ENCODE peak calls at places on chromosome 14, in five cellular contexts. One of them, this sample, is unnamed.

GRCh38 chr14:100239200-100239839 is 376 bp downstream of the YY1 start:
- DNase-seq in GM18507: no peak
- DNase-seq in progenitor cell of endocrine pancreas: peak
- DNase-seq in NCI-H69: peak
- DNase-seq in naive thymus-derived CD8-positive, alpha-beta T cell: no peak
- DNase-seq in this sample: no peak

GRCh38 chr14:24262821-24263733 is at the start of gene TGM1:
- DNase-seq in GM18507: no peak
- DNase-seq in progenitor cell of endocrine pancreas: no peak
- DNase-seq in NCI-H69: no peak
- DNase-seq in naive thymus-derived CD8-positive, alpha-beta T cell: no peak
- DNase-seq in this sample: no peak

GRCh38 chr14:51607677-51608076 is 44.0 kb upstream of the FRMD6 start:
- DNase-seq in naive thymus-derived CD8-positive, alpha-beta T cell: no peak
- DNase-seq in GM18507: no peak
- DNase-seq in NCI-H69: peak
- DNase-seq in progenitor cell of endocrine pancreas: no peak
- DNase-seq in this sample: no peak

GRCh38 chr14:22955702-22956575 is 951 bp downstream of the HAUS4 start:
- DNase-seq in naive thymus-derived CD8-positive, alpha-beta T cell: no peak
- DNase-seq in progenitor cell of endocrine pancreas: no peak
- DNase-seq in NCI-H69: no peak
- DNase-seq in GM18507: no peak
- DNase-seq in this sample: no peak

GRCh38 chr14:77086017-77086727 is 11.9 kb upstream of the CIPC start:
- DNase-seq in NCI-H69: peak
- DNase-seq in progenitor cell of endocrine pancreas: no peak
- DNase-seq in GM18507: no peak
- DNase-seq in naive thymus-derived CD8-positive, alpha-beta T cell: peak
- DNase-seq in this sample: no peak

GRCh38 chr14:89617142-89617460 is 200.1 kb upstream of the FOXN3 start:
- DNase-seq in progenitor cell of endocrine pancreas: no peak
- DNase-seq in naive thymus-derived CD8-positive, alpha-beta T cell: no peak
- DNase-seq in GM18507: no peak
- DNase-seq in NCI-H69: peak
- DNase-seq in this sample: no peak

GRCh38 chr14:77590845-77591506 is 25.5 kb downstream of the SPTLC2 start:
- DNase-seq in progenitor cell of endocrine pancreas: no peak
- DNase-seq in naive thymus-derived CD8-positive, alpha-beta T cell: no peak
- DNase-seq in NCI-H69: no peak
- DNase-seq in GM18507: no peak
- DNase-seq in this sample: no peak

GRCh38 chr14:102525213-102526143 is 15.9 kb upstream of the ANKRD9 start:
- DNase-seq in progenitor cell of endocrine pancreas: no peak
- DNase-seq in NCI-H69: peak
- DNase-seq in naive thymus-derived CD8-positive, alpha-beta T cell: peak
- DNase-seq in GM18507: no peak
- DNase-seq in this sample: peak

GRCh38 chr14:73786632-73786941 is 65.0 kb upstream of the PTGR2 start:
- DNase-seq in naive thymus-derived CD8-positive, alpha-beta T cell: no peak
- DNase-seq in GM18507: no peak
- DNase-seq in NCI-H69: peak
- DNase-seq in progenitor cell of endocrine pancreas: peak
- DNase-seq in this sample: no peak

GRCh38 chr14:34090451-34090850 is 139.6 kb upstream of the EGLN3 start:
- DNase-seq in progenitor cell of endocrine pancreas: no peak
- DNase-seq in NCI-H69: no peak
- DNase-seq in naive thymus-derived CD8-positive, alpha-beta T cell: no peak
- DNase-seq in GM18507: no peak
- DNase-seq in this sample: no peak

GRCh38 chr14:61101803-61102548 is 120.9 kb downstream of the SLC38A6 start:
- DNase-seq in progenitor cell of endocrine pancreas: no peak
- DNase-seq in GM18507: no peak
- DNase-seq in naive thymus-derived CD8-positive, alpha-beta T cell: no peak
- DNase-seq in NCI-H69: peak
- DNase-seq in this sample: peak

GRCh38 chr14:54267172-54267571 is 129.6 kb upstream of the CDKN3 start:
- DNase-seq in progenitor cell of endocrine pancreas: no peak
- DNase-seq in GM18507: no peak
- DNase-seq in NCI-H69: peak
- DNase-seq in naive thymus-derived CD8-positive, alpha-beta T cell: no peak
- DNase-seq in this sample: no peak

GRCh38 chr14:104117341-104118005 is 20.9 kb upstream of the KIF26A start:
- DNase-seq in progenitor cell of endocrine pancreas: no peak
- DNase-seq in NCI-H69: no peak
- DNase-seq in GM18507: no peak
- DNase-seq in naive thymus-derived CD8-positive, alpha-beta T cell: no peak
- DNase-seq in this sample: no peak

GRCh38 chr14:88825078-88825458 is 617 bp downstream of the TTC8 start:
- DNase-seq in NCI-H69: peak
- DNase-seq in GM18507: no peak
- DNase-seq in naive thymus-derived CD8-positive, alpha-beta T cell: no peak
- DNase-seq in progenitor cell of endocrine pancreas: no peak
- DNase-seq in this sample: no peak

GRCh38 chr14:62301911-62302310 is 539.7 kb downstream of the SNAPC1 start:
- DNase-seq in naive thymus-derived CD8-positive, alpha-beta T cell: no peak
- DNase-seq in NCI-H69: no peak
- DNase-seq in GM18507: no peak
- DNase-seq in progenitor cell of endocrine pancreas: no peak
- DNase-seq in this sample: no peak

GRCh38 chr14:38941485-38941884 is 161.6 kb downstream of the SEC23A start:
- DNase-seq in progenitor cell of endocrine pancreas: no peak
- DNase-seq in NCI-H69: peak
- DNase-seq in naive thymus-derived CD8-positive, alpha-beta T cell: no peak
- DNase-seq in GM18507: no peak
- DNase-seq in this sample: no peak

GRCh38 chr14:54177009-54177408 is 219.8 kb upstream of the CDKN3 start:
- DNase-seq in NCI-H69: peak
- DNase-seq in progenitor cell of endocrine pancreas: no peak
- DNase-seq in naive thymus-derived CD8-positive, alpha-beta T cell: no peak
- DNase-seq in GM18507: no peak
- DNase-seq in this sample: no peak

GRCh38 chr14:77044776-77045569 is 16.5 kb upstream of the IRF2BPL start:
- DNase-seq in NCI-H69: peak
- DNase-seq in GM18507: no peak
- DNase-seq in progenitor cell of endocrine pancreas: no peak
- DNase-seq in naive thymus-derived CD8-positive, alpha-beta T cell: no peak
- DNase-seq in this sample: no peak

GRCh38 chr14:33880330-33880729 is 70.5 kb downstream of the EGLN3 start:
- DNase-seq in naive thymus-derived CD8-positive, alpha-beta T cell: no peak
- DNase-seq in NCI-H69: peak
- DNase-seq in GM18507: no peak
- DNase-seq in progenitor cell of endocrine pancreas: no peak
- DNase-seq in this sample: no peak

GRCh38 chr14:59869381-59870255 is 958 bp downstream of the RTN1 start:
- DNase-seq in naive thymus-derived CD8-positive, alpha-beta T cell: no peak
- DNase-seq in NCI-H69: peak
- DNase-seq in GM18507: no peak
- DNase-seq in progenitor cell of endocrine pancreas: peak
- DNase-seq in this sample: no peak

GRCh38 chr14:63155511-63156189 is 48.6 kb upstream of the RHOJ start:
- DNase-seq in GM18507: no peak
- DNase-seq in NCI-H69: peak
- DNase-seq in naive thymus-derived CD8-positive, alpha-beta T cell: no peak
- DNase-seq in progenitor cell of endocrine pancreas: no peak
- DNase-seq in this sample: no peak